ENCODE peak calls at places on chromosomes 16 and 17, in eight cellular contexts. S, F, U, R, V, E, N and G are unnamed samples.
A peak's percentile ranks its signal among the peaks of the same experiment; 100 is the strongest.

GRCh38 chr17:55249861-55250260 is 14.9 kb upstream of the HLF start:
- DNase-seq in V (no peak), U (no peak), R (no peak), F (no peak), N (no peak), S (no peak), E (no peak), G (no peak)

GRCh38 chr17:65785109-65785508 is 223.7 kb upstream of the AXIN2 start:
- DNase-seq in V (no peak), N (peak; percentile 99), F (peak; percentile 93), U (no peak), S (no peak), R (peak; percentile 99), E (no peak), G (peak; percentile 95)

GRCh38 chr16:5621826-5622225 is 524.2 kb upstream of the EEF2KMT start:
- DNase-seq in V (no peak), S (no peak), R (no peak), E (no peak), N (no peak), U (no peak), F (no peak), G (no peak)

GRCh38 chr17:49976163-49976827 is 7.3 kb downstream of the DLX4 start:
- DNase-seq in F (no peak), U (peak; percentile 7), E (no peak), V (no peak), R (no peak), N (peak; percentile 53), S (no peak), G (no peak)

GRCh38 chr16:76226011-76226410 is 51.2 kb upstream of the CNTNAP4 start:
- DNase-seq in S (no peak), F (no peak), E (no peak), U (no peak), V (no peak), N (no peak), R (peak; percentile 26), G (no peak)

GRCh38 chr16:58418601-58419000 is 26.3 kb downstream of the GINS3 start:
- DNase-seq in R (peak; percentile 61), V (no peak), F (no peak), N (peak; percentile 60), E (no peak), U (peak; percentile 69), S (no peak), G (peak; percentile 57)

GRCh38 chr16:20901441-20902112 is 1.0 kb downstream of the LYRM1 start:
- DNase-seq in E (peak; percentile 84), F (peak; percentile 57), R (peak; percentile 88), V (peak; percentile 42), U (peak; percentile 68), N (peak; percentile 60), S (no peak), G (peak; percentile 72)

GRCh38 chr16:11410382-11411058 is 65.3 kb downstream of the RMI2 start:
- DNase-seq in E (no peak), F (no peak), R (no peak), U (no peak), V (no peak), N (no peak), S (no peak), G (no peak)

GRCh38 chr16:54545890-54546476 is 259.4 kb upstream of the IRX3 start:
- DNase-seq in U (no peak), E (no peak), V (no peak), R (no peak), F (no peak), N (no peak), S (no peak), G (no peak)

GRCh38 chr16:14310519-14310991 is 239.4 kb downstream of the MRTFB start:
- DNase-seq in V (no peak), N (peak; percentile 64), E (no peak), U (peak; percentile 47), S (no peak), F (peak; percentile 63), R (no peak), G (no peak)

GRCh38 chr16:48503779-48504178 is 106.2 kb downstream of the N4BP1 start:
- DNase-seq in N (peak; percentile 73), E (peak; percentile 85), U (peak; percentile 77), F (no peak), S (no peak), R (no peak), V (no peak), G (no peak)

GRCh38 chr17:6162216-6162615 is 92.0 kb downstream of the WSCD1 start:
- DNase-seq in S (no peak), U (no peak), R (no peak), N (no peak), V (no peak), F (no peak), E (no peak), G (no peak)

GRCh38 chr17:6164996-6165395 is 94.8 kb downstream of the WSCD1 start:
- DNase-seq in R (no peak), S (no peak), N (no peak), V (no peak), E (no peak), U (no peak), F (no peak), G (no peak)

GRCh38 chr17:6163632-6164319 is 93.6 kb downstream of the WSCD1 start:
- DNase-seq in S (no peak), N (peak; percentile 35), F (no peak), R (peak; percentile 88), V (peak; percentile 15), U (no peak), E (no peak), G (peak; percentile 32)

GRCh38 chr17:6161456-6161855 is 91.3 kb downstream of the WSCD1 start:
- DNase-seq in N (no peak), E (no peak), U (no peak), S (no peak), V (no peak), R (no peak), F (no peak), G (no peak)

DNA sequence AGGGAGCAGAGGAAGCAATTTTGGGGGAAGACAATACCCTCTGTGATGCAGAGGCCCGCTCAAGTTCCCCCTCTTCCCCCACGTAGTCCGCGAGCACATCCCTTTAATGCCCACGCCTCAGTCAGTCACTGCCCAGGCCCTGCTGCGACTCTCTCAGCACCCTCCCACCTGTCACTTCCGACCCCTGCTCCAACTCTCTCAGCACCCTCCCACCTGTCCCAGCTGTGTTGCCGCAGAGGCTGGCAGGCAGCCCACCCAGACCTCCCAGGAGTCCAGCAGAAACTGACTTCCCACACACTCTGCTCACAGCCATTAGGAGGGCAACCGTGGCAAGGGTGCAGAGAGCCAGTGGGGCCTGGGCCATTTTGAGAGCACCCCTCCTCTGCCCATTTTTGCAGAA is 92.7 kb downstream of the WSCD1 start:
- DNase-seq in U (no peak), N (no peak), V (peak; percentile 10), F (no peak), S (no peak), E (no peak), R (no peak), G (no peak)
- H3K4me1 ChIP-seq in U (no peaks in the 10 kb centered on the region), N (no peaks in the 10 kb centered on the region), V (peaks cover 16% of the 10 kb centered on the region), F (no peaks in the 10 kb centered on the region), S (no peaks in the 10 kb centered on the region), E (no peaks in the 10 kb centered on the region), R (peaks cover 16% of the 10 kb centered on the region), G (peaks cover 4% of the 10 kb centered on the region)

DNA sequence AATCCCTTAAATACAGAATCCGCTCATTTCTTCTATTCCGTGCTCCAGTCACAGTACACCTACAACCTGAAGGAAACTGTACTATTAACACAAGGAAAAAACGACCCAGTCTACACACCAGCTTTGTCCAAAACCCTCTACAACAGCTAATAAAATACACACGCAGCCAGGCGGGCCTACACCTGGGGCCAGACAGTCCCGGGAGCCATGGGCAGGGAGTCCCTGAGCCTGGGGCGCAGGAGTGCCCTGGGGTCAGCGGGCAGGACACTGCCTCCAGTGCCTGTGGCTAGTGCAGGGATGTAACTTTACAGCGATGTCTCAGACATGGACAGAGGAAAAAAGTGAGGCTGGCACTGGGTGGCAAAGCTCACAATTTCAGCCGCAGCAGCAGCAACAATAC is 28.5 kb downstream of the GNPTG start:
- DNase-seq in E (no peak), F (no peak), U (no peak), V (no peak), N (no peak), R (no peak), S (no peak), G (no peak)
- H3K27ac ChIP-seq in E (no peak overlapping the region), F (peak overlapping the region; percentile 93), U (no peak overlapping the region), V (no peak overlapping the region), N (no peak overlapping the region), R (no peak overlapping the region), S (no peak overlapping the region), G (no peak overlapping the region)

DNA sequence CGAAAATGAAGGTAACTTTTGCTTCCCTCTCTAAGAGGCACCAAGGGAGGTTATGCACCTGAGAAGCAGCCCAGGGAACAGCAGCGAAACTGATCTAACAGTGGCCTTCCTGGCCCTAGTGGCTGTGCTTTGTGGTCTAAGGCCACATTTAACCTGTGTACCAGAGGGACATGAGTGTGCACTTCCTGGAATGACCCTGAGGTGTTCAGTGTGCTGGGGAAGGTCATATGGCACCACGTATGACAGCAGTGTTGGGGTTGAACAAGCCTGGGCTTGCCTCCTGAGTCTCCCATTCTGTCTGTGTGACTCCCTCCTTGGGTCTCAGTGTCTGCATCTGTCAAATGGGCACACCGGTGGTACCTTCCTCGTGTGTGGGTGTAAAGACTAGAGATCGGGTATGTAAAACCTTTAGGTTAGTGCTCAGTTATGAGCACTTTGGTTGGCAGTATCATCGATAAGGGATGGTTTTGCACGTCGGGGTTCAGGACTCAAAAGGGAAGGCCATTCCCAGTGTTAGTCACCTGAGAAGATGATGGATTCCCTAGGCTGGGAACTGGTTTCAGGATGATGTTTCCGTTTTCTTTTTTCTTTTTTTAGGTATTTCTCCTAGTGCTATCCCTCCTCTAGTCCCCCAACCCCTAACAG is 31.9 kb downstream of the PLCG2 start:
- DNase-seq in V (no peak), S (no peak), F (no peak), R (no peak), N (no peak), U (no peak), E (no peak), G (no peak)
- H3K4me1 ChIP-seq in V (no peaks in the 10 kb centered on the region), S (no peaks in the 10 kb centered on the region), F (peaks cover 4% of the 10 kb centered on the region), R (no peaks in the 10 kb centered on the region), N (no peaks in the 10 kb centered on the region), U (no peaks in the 10 kb centered on the region), E (no peaks in the 10 kb centered on the region), G (no peaks in the 10 kb centered on the region)

DNA sequence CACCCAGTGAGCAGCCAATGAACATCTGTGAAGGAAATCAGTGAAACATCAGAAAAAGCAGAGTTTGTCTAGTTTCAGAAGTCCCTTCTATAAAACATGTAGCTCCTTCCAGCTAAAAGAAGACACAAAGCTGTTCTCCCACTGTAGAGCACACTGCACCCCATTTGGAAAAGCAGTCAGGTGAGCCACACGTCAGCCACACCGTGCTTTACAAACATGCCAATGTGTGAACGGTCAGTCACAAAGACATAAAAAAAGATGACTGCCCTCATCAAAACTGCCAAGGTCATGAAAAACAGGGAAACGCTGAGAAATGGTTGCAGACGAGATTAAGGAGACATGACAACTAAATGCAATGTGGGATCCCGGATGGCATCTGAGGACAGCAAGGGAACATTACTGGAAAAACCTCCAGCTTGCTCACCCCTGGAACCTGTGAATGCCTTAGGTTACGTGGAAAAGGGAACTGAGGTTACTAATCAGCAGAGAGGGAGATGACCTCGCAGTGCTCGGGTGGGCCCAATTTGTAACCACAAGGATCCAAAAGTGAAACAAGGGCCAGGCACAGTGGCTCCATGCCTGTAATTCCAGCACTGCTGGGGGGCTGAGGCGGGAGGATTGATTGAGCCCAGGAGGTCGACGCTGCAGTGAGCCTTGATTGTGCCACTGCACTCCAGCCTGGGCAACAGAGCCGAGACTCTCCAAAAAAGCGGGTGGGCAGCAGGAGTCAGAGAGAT is 8.1 kb downstream of the ANKRD11 start:
- DNase-seq in F (no peak), E (no peak), S (no peak), V (no peak), R (no peak), N (no peak), U (no peak), G (no peak)
- H3K27ac ChIP-seq in F (no peak overlapping the region), E (no peak overlapping the region), S (peak overlapping the region; percentile 16), V (peak overlapping the region; percentile 9), R (no peak overlapping the region), N (no peak overlapping the region), U (no peak overlapping the region), G (no peak overlapping the region)